ENCODE peak calls at places on chromosomes 11 and 22, in five cellular contexts. W, P, R, S and E are unnamed samples.

GRCh38 chr11:122173587-122173986 is 57.6 kb upstream of the BLID start:
- DNase-seq in W (no peak), P (no peak), R (no peak), S (no peak), E (no peak)

GRCh38 chr22:17234144-17234623 is 14.9 kb upstream of the ADA2 start:
- DNase-seq in W (no peak), P (no peak), R (peak), S (no peak), E (peak)

GRCh38 chr11:36453678-36454077 is 56.4 kb downstream of the TRAF6 start:
- DNase-seq in W (no peak), P (no peak), R (no peak), S (no peak), E (no peak)

GRCh38 chr11:64571050-64571409 is 20.0 kb upstream of the SLC22A12 start:
- DNase-seq in W (no peak), P (no peak), R (no peak), S (no peak), E (no peak)

GRCh38 chr11:61293869-61294716 is 1.0 kb downstream of the VWCE start:
- DNase-seq in W (no peak), P (no peak), R (no peak), S (peak), E (no peak)

GRCh38 chr11:86164106-86164505 is 80.4 kb upstream of the EED start:
- DNase-seq in W (no peak), P (no peak), R (no peak), S (no peak), E (no peak)

GRCh38 chr11:70007796-70008195 is 70.3 kb upstream of the ANO1 start:
- DNase-seq in W (no peak), P (no peak), R (no peak), S (no peak), E (no peak)

GRCh38 chr11:123590296-123590912 is 64.0 kb downstream of the SCN3B start:
- DNase-seq in W (no peak), P (no peak), R (no peak), S (peak), E (no peak)

GRCh38 chr22:20576445-20576816 is 69.0 kb downstream of the MED15 start:
- DNase-seq in W (no peak), P (no peak), R (no peak), S (no peak), E (no peak)

GRCh38 chr11:27404427-27404826 is 41.4 kb upstream of the CCDC34 start:
- DNase-seq in W (no peak), P (no peak), R (no peak), S (no peak), E (no peak)

GRCh38 chr11:66047541-66048365 is 1.2 kb downstream of the GAL3ST3 start:
- DNase-seq in W (no peak), P (no peak), R (no peak), S (no peak), E (no peak)

GRCh38 chr22:41951898-41952474 is at the start of gene SMIM45:
- DNase-seq in W (no peak), P (no peak), R (no peak), S (no peak), E (no peak)

GRCh38 chr22:44881246-44881600 is 128.6 kb downstream of the PHF21B start:
- DNase-seq in W (no peak), P (no peak), R (no peak), S (no peak), E (no peak)

GRCh38 chr11:7584910-7585309 is 71.1 kb downstream of the PPFIBP2 start:
- DNase-seq in W (no peak), P (no peak), R (no peak), S (no peak), E (no peak)

GRCh38 chr11:128956401-128957203 is 13.9 kb upstream of the TP53AIP1 start:
- DNase-seq in W (peak), P (peak), R (no peak), S (peak), E (peak)

GRCh38 chr11:93089474-93090102 is 108.2 kb downstream of the SLC36A4 start:
- DNase-seq in W (peak), P (no peak), R (no peak), S (peak), E (no peak)

GRCh38 chr22:23841736-23842404 is 3.1 kb upstream of the DERL3 start:
- DNase-seq in W (no peak), P (no peak), R (no peak), S (no peak), E (no peak)

GRCh38 chr11:132704796-132705375 is 827.4 kb downstream of the OPCML start:
- DNase-seq in W (no peak), P (no peak), R (no peak), S (peak), E (no peak)

GRCh38 chr22:32864596-32864995 is 63.1 kb downstream of the TIMP3 start:
- DNase-seq in W (no peak), P (no peak), R (no peak), S (no peak), E (no peak)

GRCh38 chr11:83568474-83568873 is 282.3 kb upstream of the CCDC90B start:
- DNase-seq in W (no peak), P (no peak), R (no peak), S (no peak), E (no peak)

GRCh38 chr11:103729653-103730052 is 306.8 kb upstream of the DDI1 start:
- DNase-seq in W (no peak), P (no peak), R (no peak), S (no peak), E (no peak)

GRCh38 chr11:4008116-4008515 is 86.5 kb upstream of the RRM1 start:
- DNase-seq in W (no peak), P (no peak), R (no peak), S (no peak), E (no peak)

GRCh38 chr22:44292521-44292920 is 20.2 kb downstream of the SHISAL1 start:
- DNase-seq in W (no peak), P (no peak), R (no peak), S (no peak), E (no peak)

GRCh38 chr11:119376197-119376847 is 5.2 kb downstream of the USP2 start:
- DNase-seq in W (no peak), P (no peak), R (no peak), S (peak), E (no peak)

GRCh38 chr22:31093090-31093850 is 12.2 kb downstream of the SMTN start:
- DNase-seq in W (no peak), P (no peak), R (no peak), S (no peak), E (no peak)

GRCh38 chr22:25750569-25751173 is 8.7 kb downstream of the MYO18B start:
- DNase-seq in W (no peak), P (no peak), R (no peak), S (no peak), E (no peak)

GRCh38 chr22:39175127-39176066 is 22.9 kb upstream of the CBX7 start:
- DNase-seq in W (no peak), P (no peak), R (no peak), S (no peak), E (no peak)

GRCh38 chr22:35547993-35548761 is 7.5 kb downstream of the RASD2 start:
- DNase-seq in W (peak), P (no peak), R (no peak), S (no peak), E (no peak)

GRCh38 chr22:27952091-27952490 is 33.0 kb upstream of the PITPNB start:
- DNase-seq in W (no peak), P (no peak), R (no peak), S (no peak), E (no peak)

GRCh38 chr11:116931206-116931953 is 94.0 kb upstream of the APOA1 start:
- DNase-seq in W (no peak), P (no peak), R (no peak), S (no peak), E (no peak)

GRCh38 chr11:95089620-95090542 is at the start of gene ENDOD1:
- DNase-seq in W (peak), P (no peak), R (no peak), S (peak), E (no peak)

GRCh38 chr11:33996498-33997454 is 54.8 kb upstream of the CAPRIN1 start:
- DNase-seq in W (peak), P (peak), R (peak), S (peak), E (peak)

GRCh38 chr22:23397008-23397617 is 183.0 kb downstream of the IGLL1 start:
- DNase-seq in W (no peak), P (no peak), R (no peak), S (no peak), E (no peak)

GRCh38 chr11:34214961-34215805 is 109.8 kb downstream of the NAT10 start:
- DNase-seq in W (no peak), P (no peak), R (no peak), S (no peak), E (no peak)

GRCh38 chr11:19498986-19499669 is 213.5 kb upstream of the NAV2 start:
- DNase-seq in W (no peak), P (no peak), R (no peak), S (no peak), E (no peak)

GRCh38 chr22:50016308-50016987 is 3.9 kb upstream of the IL17REL start:
- DNase-seq in W (no peak), P (no peak), R (no peak), S (no peak), E (no peak)

GRCh38 chr11:46916669-46917108 is 1.7 kb downstream of the LRP4 start:
- DNase-seq in W (peak), P (no peak), R (no peak), S (peak), E (peak)

GRCh38 chr22:42664976-42665831 is 16.0 kb upstream of the CYB5R3 start:
- DNase-seq in W (no peak), P (peak), R (no peak), S (no peak), E (no peak)

GRCh38 chr22:50261615-50262459 is at the start of gene MAPK12:
- DNase-seq in W (peak), P (no peak), R (no peak), S (no peak), E (no peak)

GRCh38 chr11:124898711-124899110 is 1.0 kb upstream of the ROBO4 start:
- DNase-seq in W (no peak), P (no peak), R (no peak), S (peak), E (peak)
- TF ChIP-seq SUZ12 in W (no peak), P (no peak), R (no peak), S (no peak), E (no peak)

DNA sequence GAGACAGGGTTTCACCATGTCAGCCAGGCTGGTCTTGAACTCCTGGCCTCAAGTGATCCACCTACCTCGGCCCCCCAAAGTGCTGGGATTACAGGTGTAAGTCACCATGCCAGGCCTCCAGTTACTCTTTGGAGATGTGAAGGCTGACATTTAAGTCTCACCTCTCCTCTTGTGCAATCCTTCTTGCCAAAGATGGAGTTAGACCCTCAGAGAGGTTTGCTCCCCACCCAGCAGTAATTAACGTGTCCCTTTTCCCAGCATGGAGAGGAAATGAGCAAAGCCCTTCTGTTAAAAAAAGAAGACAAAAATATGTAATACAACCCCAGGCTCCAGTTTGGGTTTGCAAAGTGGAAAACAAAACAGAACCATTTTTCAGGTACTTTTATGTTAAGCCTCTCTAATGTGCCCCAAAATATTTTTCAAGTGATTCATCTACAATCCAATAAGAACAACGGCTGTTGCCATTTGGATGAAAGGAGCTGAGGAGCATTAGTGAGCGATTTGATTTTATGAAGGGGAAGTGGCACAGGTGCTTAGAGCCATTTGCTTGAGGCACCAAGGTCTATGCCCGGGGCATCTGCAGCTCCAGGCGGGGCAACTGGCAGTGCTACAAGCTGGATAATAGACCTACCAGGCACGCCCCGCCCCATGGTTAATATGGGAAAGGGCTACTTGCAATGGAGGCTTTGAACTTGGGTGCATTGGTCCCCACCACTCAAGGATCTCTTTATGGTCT is 57.2 kb downstream of the GRIK4 start:
- DNase-seq in W (no peak), P (no peak), R (no peak), S (no peak), E (no peak)
- TF ChIP-seq SUZ12 in W (no peak), P (no peak), R (no peak), S (no peak), E (no peak)

DNA sequence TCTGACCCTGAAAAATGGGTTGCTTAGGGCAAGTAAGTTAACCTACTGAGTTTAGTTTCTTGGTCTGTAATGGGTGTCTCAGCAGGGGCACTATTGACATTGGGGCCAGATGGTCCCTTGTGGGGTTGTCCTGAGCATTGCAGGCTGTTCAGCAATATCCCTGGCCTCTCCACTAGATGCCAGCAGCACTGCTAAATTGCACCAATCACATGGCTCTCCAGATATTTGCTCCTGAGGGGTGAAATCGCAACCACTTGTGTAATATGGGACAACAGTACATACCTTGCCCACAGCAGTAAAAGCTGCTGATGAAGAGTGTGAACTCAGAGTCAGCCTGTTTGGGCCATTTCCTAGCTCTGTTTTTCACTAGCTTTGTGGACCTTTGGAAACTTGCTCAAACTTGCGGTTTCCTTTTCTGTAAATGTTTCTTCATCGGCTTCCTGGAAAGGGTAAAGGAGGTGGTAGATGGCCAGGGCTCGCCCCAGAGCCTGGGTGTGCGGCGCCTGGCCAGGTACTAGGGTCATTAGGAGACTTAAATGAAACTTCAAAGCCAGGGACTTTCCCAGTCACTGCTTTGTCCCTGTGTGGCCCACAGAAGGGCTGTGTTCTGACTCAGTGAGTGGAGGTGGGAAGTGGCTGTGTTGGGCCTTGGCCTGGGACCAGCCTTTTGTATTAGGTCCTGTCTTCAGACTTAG is 13.0 kb downstream of the NCF4 start:
- DNase-seq in W (peak), P (peak), R (no peak), S (peak), E (no peak)
- TF ChIP-seq SUZ12 in W (no peak), P (no peak), R (no peak), S (no peak), E (no peak)

GRCh38 chr11:12249590-12250260 is 127.6 kb upstream of the PARVA start:
- DNase-seq in W (no peak), P (no peak), R (no peak), S (no peak), E (no peak)

GRCh38 chr11:12246989-12247388 is 130.4 kb upstream of the PARVA start:
- DNase-seq in W (no peak), P (no peak), R (no peak), S (no peak), E (no peak)

GRCh38 chr11:12247543-12248287 is 129.7 kb upstream of the PARVA start:
- DNase-seq in W (no peak), P (no peak), R (no peak), S (no peak), E (no peak)

GRCh38 chr11:12246169-12246568 is 131.2 kb upstream of the PARVA start:
- DNase-seq in W (no peak), P (no peak), R (no peak), S (no peak), E (no peak)

GRCh38 chr11:12248330-12248729 is 129.0 kb upstream of the PARVA start:
- DNase-seq in W (no peak), P (no peak), R (no peak), S (peak), E (no peak)
- TF ChIP-seq SUZ12 in W (no peak), P (no peak), R (no peak), S (no peak), E (no peak)